ENCODE peak calls at places on chromosome 9, in four cellular contexts. E is HepG2, B is K562, N is SK-N-SH. S is an unnamed sample.

GRCh38 chr9:36721846-36722588 is 149.3 kb downstream of the MELK start:
- DNase-seq in E (no peak), B (no peak), N (no peak), S (no peak)

GRCh38 chr9:120872775-120873502 is 4.0 kb downstream of the PHF19 start:
- DNase-seq in E (no peak), B (no peak), N (no peak), S (no peak)

GRCh38 chr9:113922160-113922559 is 46.1 kb downstream of the ZNF618 start:
- DNase-seq in E (no peak), B (no peak), N (no peak), S (no peak)

GRCh38 chr9:89879711-89880110 is 274.9 kb downstream of the GADD45G start:
- DNase-seq in E (no peak), B (no peak), N (no peak), S (no peak)

GRCh38 chr9:81694541-81694940 is 5.2 kb upstream of the TLE1 start:
- DNase-seq in E (no peak), B (no peak), N (no peak), S (no peak)

GRCh38 chr9:120783611-120784047 is 9.6 kb downstream of the FBXW2 start:
- DNase-seq in E (peak), B (no peak), N (no peak), S (no peak)

GRCh38 chr9:90941661-90942060 is 140.0 kb downstream of the SYK start:
- DNase-seq in E (no peak), B (no peak), N (no peak), S (no peak)

GRCh38 chr9:3497406-3497805 is 28.4 kb downstream of the RFX3 start:
- DNase-seq in E (no peak), B (no peak), N (no peak), S (no peak)

GRCh38 chr9:135619599-135619886 is 19.8 kb downstream of the GLT6D1 start:
- DNase-seq in E (no peak), B (no peak), N (no peak), S (no peak)

GRCh38 chr9:128689293-128689770 is 310 bp downstream of the SET start:
- DNase-seq in E (no peak), B (no peak), N (peak), S (no peak)

GRCh38 chr9:128689820-128690683 is 1.0 kb downstream of the SET start:
- DNase-seq in E (no peak), B (peak), N (peak), S (no peak)

GRCh38 chr9:128690684-128691034 is 1.6 kb downstream of the SET start:
- DNase-seq in E (no peak), B (no peak), N (no peak), S (no peak)

GRCh38 chr9:128687453-128687852 is 1.6 kb upstream of the SET start:
- DNase-seq in E (no peak), B (no peak), N (no peak), S (no peak)

GRCh38 chr9:128688501-128689292 is at the start of gene SET:
- DNase-seq in E (peak), B (peak), N (peak), S (peak)
- TF ChIP-seq NFIC in E (no peak), B (no peak), N (no peak), S (no peak)

GRCh38 chr9:8492034-8492433 is 692.5 kb upstream of the DMAC1 start:
- DNase-seq in E (no peak), B (no peak), N (no peak), S (no peak)

GRCh38 chr9:8489845-8490244 is 690.3 kb upstream of the DMAC1 start:
- DNase-seq in E (no peak), B (no peak), N (no peak), S (no peak)

DNA sequence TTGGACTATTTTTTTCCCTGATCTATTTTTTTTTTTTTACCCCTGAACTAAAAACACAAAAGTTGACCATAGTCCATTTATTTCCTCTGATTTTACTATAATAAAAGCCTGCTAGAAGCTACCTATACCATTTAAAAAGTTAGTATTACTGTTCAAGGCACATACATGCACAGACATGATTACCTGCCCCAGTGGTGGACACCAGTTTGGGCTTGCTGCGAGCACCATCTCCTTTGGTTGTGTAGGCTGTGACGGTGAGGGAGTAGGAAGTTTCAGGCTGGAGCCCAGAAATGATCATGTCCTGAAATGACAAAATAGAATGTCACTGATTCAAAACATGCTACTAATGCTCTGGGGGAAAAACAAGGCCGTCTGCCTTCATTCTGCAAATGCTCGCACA is 693.1 kb upstream of the DMAC1 start:
- DNase-seq in E (no peak), B (no peak), N (no peak), S (no peak)
- TF ChIP-seq NFIC in E (no peak), B (no peak), N (no peak), S (no peak)

GRCh38 chr9:82987790-82988189 is 75.2 kb downstream of the RASEF start:
- DNase-seq in E (no peak), B (no peak), N (no peak), S (no peak)
- TF ChIP-seq NFIC in E (no peak), B (no peak), N (no peak), S (no peak)

GRCh38 chr9:2241461-2241874 is 226.3 kb downstream of the SMARCA2 start:
- DNase-seq in E (no peak), B (peak), N (peak), S (no peak)
- TF ChIP-seq NFIC in E (no peak), B (no peak), N (no peak), S (no peak)

S was measured in GM12878.